ENCODE peak calls at places on chromosomes 6 and 20, in four cellular contexts. X is astrocyte, H is GM23248, N is SK-N-MC. B is an unnamed sample.

GRCh38 chr6:143264996-143265734 is 185.3 kb downstream of the ADAT2 start:
- DNase-seq in N (no peak), X (no peak), H (no peak), B (no peak)

GRCh38 chr6:53359843-53360834 is 11.4 kb upstream of the ELOVL5 start:
- DNase-seq in N (no peak), H (peak; percentile 63), X (peak; percentile 43), B (no peak)

GRCh38 chr6:150076196-150076893 is 7.4 kb upstream of the ULBP3 start:
- DNase-seq in X (peak; percentile 30), N (no peak), H (peak; percentile 27), B (no peak)

GRCh38 chr6:91751496-91751895 is 1164.6 kb upstream of the MAP3K7 start:
- DNase-seq in X (no peak), N (no peak), H (no peak), B (no peak)

GRCh38 chr6:143368426-143368825 is 82.1 kb downstream of the ADAT2 start:
- DNase-seq in H (peak; percentile 75), N (no peak), X (peak; percentile 33), B (no peak)

GRCh38 chr20:63544958-63545516 is 2.5 kb downstream of the SRMS start:
- DNase-seq in N (no peak), H (no peak), X (no peak), B (no peak)

GRCh38 chr6:77373955-77374354 is 89.3 kb downstream of the HTR1B start:
- DNase-seq in N (no peak), X (no peak), H (no peak), B (no peak)

GRCh38 chr6:14001329-14002012 is 76.7 kb downstream of the RNF182 start:
- DNase-seq in N (no peak), X (peak; percentile 100), H (peak; percentile 99), B (peak; percentile 83)

GRCh38 chr20:39878321-39878720 is 810.7 kb downstream of the MAFB start:
- DNase-seq in H (no peak), X (no peak), N (no peak), B (no peak)

GRCh38 chr6:45816674-45817297 is 198.9 kb downstream of the CLIC5 start:
- DNase-seq in H (no peak), N (no peak), X (peak; percentile 12), B (no peak)

GRCh38 chr20:7411075-7411474 is 529.2 kb downstream of the HAO1 start:
- DNase-seq in X (no peak), H (no peak), N (no peak), B (no peak)

GRCh38 chr6:7726416-7727149 is 684 bp downstream of the BMP6 start:
- DNase-seq in N (no peak), H (peak; percentile 47), X (no peak), B (no peak)

GRCh38 chr6:91155129-91155528 is 568.3 kb upstream of the MAP3K7 start:
- DNase-seq in N (no peak), X (no peak), H (no peak), B (no peak)

GRCh38 chr6:137116807-137117206 is 56.6 kb downstream of the IL22RA2 start:
- DNase-seq in N (no peak), H (no peak), X (no peak), B (no peak)

GRCh38 chr6:4603291-4603690 is 172.9 kb upstream of the CDYL start:
- DNase-seq in H (peak; percentile 91), N (no peak), X (peak; percentile 96), B (no peak)

GRCh38 chr6:56663344-56663743 is 20.7 kb upstream of the DST start:
- DNase-seq in H (peak; percentile 39), N (no peak), X (peak; percentile 26), B (no peak)

GRCh38 chr6:113619077-113619476 is 238.1 kb upstream of the MARCKS start:
- DNase-seq in H (no peak), N (no peak), X (peak; percentile 44), B (no peak)

GRCh38 chr6:111477481-111477938 is 5.5 kb downstream of the REV3L start:
- DNase-seq in X (no peak), H (peak; percentile 41), N (no peak), B (peak; percentile 47)

GRCh38 chr6:163583558-163583957 is 169.0 kb downstream of the QKI start:
- DNase-seq in N (no peak), X (no peak), H (no peak), B (no peak)

GRCh38 chr6:45703041-45703739 is 312.5 kb downstream of the CLIC5 start:
- DNase-seq in H (peak; percentile 80), N (no peak), X (peak; percentile 72), B (no peak)

GRCh38 chr6:37099442-37099841 is 70.5 kb upstream of the PIM1 start:
- DNase-seq in H (peak; percentile 63), N (no peak), X (no peak), B (no peak)

GRCh38 chr6:30821862-30822784 is 62.2 kb upstream of the DDR1 start:
- DNase-seq in N (no peak), X (no peak), H (peak; percentile 63), B (peak; percentile 66)

GRCh38 chr6:123838612-123839279 is 35.1 kb downstream of the NKAIN2 start:
- DNase-seq in H (no peak), X (no peak), N (no peak), B (no peak)

GRCh38 chr20:41871063-41871462 is 252.9 kb upstream of the CHD6 start:
- DNase-seq in N (peak; percentile 51), H (no peak), X (no peak), B (no peak)

GRCh38 chr6:48826884-48827701 is 636.0 kb downstream of the MMUT start:
- DNase-seq in N (no peak), H (peak; percentile 97), X (peak; percentile 99), B (peak; percentile 51)

GRCh38 chr20:1894471-1894950 is 696 bp upstream of the SIRPA start:
- DNase-seq in N (no peak), X (peak; percentile 58), H (peak; percentile 82), B (peak; percentile 56)

GRCh38 chr20:10313701-10314100 is 95.1 kb downstream of the SNAP25 start:
- DNase-seq in H (no peak), X (no peak), N (no peak), B (no peak)

GRCh38 chr20:5067877-5068276 is 51.9 kb downstream of the PCNA start:
- DNase-seq in H (no peak), N (no peak), X (no peak), B (no peak)

GRCh38 chr6:41464019-41464418 is 82.2 kb upstream of the FOXP4 start:
- DNase-seq in X (no peak), H (no peak), N (no peak), B (no peak)

GRCh38 chr6:150156460-150156859 is 13.6 kb downstream of the PPP1R14C start:
- DNase-seq in H (no peak), X (no peak), N (no peak), B (no peak)

GRCh38 chr6:2412731-2413130 is 167.3 kb upstream of the GMDS start:
- DNase-seq in N (no peak), X (peak; percentile 79), H (peak; percentile 82), B (no peak)

GRCh38 chr20:37388831-37389230 is 42.9 kb downstream of the SRC start:
- DNase-seq in N (no peak), X (no peak), H (no peak), B (no peak)

GRCh38 chr20:44601801-44602204 is 19.4 kb downstream of the PKIG start:
- DNase-seq in H (peak; percentile 82), N (no peak), X (peak; percentile 86), B (peak; percentile 32)

GRCh38 chr20:7772376-7772775 is 167.9 kb downstream of the HAO1 start:
- DNase-seq in H (peak; percentile 53), X (peak; percentile 81), N (no peak), B (no peak)

GRCh38 chr6:116066789-116067188 is 6.1 kb upstream of the FRK start:
- DNase-seq in N (no peak), X (no peak), H (no peak), B (no peak)

GRCh38 chr20:64766-65322 is 22.6 kb upstream of the DEFB125 start:
- DNase-seq in X (no peak), N (no peak), H (no peak), B (no peak)

GRCh38 chr20:62487-62886 is 25.0 kb upstream of the DEFB125 start:
- DNase-seq in N (no peak), H (no peak), X (no peak), B (no peak)

GRCh38 chr20:61230-61629 is 26.2 kb upstream of the DEFB125 start:
- DNase-seq in X (no peak), N (no peak), H (no peak), B (no peak)

GRCh38 chr20:61757-62156 is 25.7 kb upstream of the DEFB125 start:
- DNase-seq in X (no peak), N (no peak), H (no peak), B (peak; percentile 2)

DNA sequence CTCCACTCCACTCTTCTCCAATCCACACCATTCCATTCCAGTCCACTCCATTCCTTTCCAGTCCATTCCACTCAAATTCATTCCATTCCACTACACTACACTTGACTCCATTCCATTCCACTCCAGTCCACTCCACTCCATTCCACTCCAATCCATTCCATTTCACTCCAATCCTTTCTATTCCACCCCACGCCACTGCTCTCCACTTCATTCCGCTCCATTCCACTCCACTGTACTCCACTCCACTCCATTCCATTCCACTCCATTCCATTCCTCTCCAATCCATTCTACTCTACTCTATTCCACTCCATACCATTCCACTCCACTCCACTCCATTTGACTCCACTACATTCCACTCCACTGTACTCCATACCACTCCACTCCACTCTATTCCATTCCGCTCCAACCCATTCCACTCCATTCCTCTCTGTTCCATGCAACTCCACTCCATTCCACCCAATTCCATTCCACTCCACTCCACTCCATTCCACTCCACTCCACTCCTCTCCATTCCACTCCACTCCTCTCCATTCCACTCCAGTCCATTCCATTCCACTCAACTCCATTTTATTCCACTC is 23.4 kb upstream of the DEFB125 start:
- DNase-seq in N (no peak), H (no peak), X (no peak), B (no peak)
- H3K9me3 ChIP-seq in N (no peaks in the 10 kb centered on the region), H (no peaks in the 10 kb centered on the region), X (peaks cover 30% of the 10 kb centered on the region), B (peaks cover 29% of the 10 kb centered on the region)

DNA sequence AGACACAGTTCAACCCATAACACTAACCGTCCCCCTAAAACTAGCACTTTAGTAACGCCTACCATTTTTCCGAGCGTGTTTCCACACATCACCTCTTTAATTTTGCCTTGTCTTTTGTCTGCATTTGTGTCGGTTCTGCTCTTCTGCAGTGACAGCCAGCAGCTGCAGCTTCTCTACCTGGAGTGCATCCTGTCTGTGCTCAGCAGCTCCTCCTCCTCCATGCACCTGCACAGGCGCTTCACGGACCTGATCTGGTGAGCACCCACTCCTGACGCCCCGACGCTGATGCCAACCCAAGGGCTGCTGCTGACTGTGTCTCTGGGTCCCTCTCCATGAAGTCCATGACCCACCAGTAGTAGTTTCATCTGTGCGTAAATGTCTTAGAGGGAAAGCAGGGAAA is 35.4 kb upstream of the PBOV1 start:
- DNase-seq in H (no peak), X (no peak), N (no peak), B (no peak)
- TF ChIP-seq EZH2 in H (no peak), X (no peak), N (no peak), B (no peak)

GRCh38 chr6:169474362-169474761 is 220.7 kb upstream of the THBS2 start:
- DNase-seq in H (no peak), X (no peak), N (no peak), B (no peak)

GRCh38 chr6:169470790-169471189 is 217.1 kb upstream of the THBS2 start:
- DNase-seq in N (no peak), H (no peak), X (no peak), B (no peak)

GRCh38 chr6:169469028-169469427 is 215.4 kb upstream of the THBS2 start:
- DNase-seq in N (no peak), X (no peak), H (no peak), B (no peak)

GRCh38 chr6:169473663-169474062 is 220.0 kb upstream of the THBS2 start:
- DNase-seq in H (no peak), X (no peak), N (no peak), B (no peak)

GRCh38 chr6:169472786-169473416 is 219.3 kb upstream of the THBS2 start:
- DNase-seq in N (no peak), H (no peak), X (no peak), B (no peak)
- H3K9me3 ChIP-seq in N (no peaks in the 10 kb centered on the region), H (peaks cover 3% of the 10 kb centered on the region), X (no peaks in the 10 kb centered on the region), B (peaks cover 10% of the 10 kb centered on the region)

GRCh38 chr20:3092611-3093379 is 8.3 kb upstream of the AVP start:
- DNase-seq in N (no peak), H (peak; percentile 30), X (peak; percentile 7), B (no peak)
- TF ChIP-seq EZH2 in N (no peak), H (no peak), X (peak; percentile 75), B (no peak)